ENCODE peak calls at places on chromosomes 12 and 14, in five cellular contexts. E, S, I, H and K are unnamed samples.

GRCh38 chr14:77000340-77001235 is 27.9 kb downstream of the IRF2BPL start:
- DNase-seq in E (peak), S (peak), I (no peak), H (peak), K (no peak)

GRCh38 chr14:72565200-72565599 is 328.7 kb downstream of the DPF3 start:
- DNase-seq in E (no peak), S (no peak), I (no peak), H (no peak), K (no peak)

GRCh38 chr12:65269603-65270002 is 8.9 kb upstream of the MSRB3 start:
- DNase-seq in E (no peak), S (no peak), I (no peak), H (no peak), K (no peak)

GRCh38 chr12:85951823-85952222 is 77.7 kb downstream of the NTS start:
- DNase-seq in E (peak), S (no peak), I (no peak), H (no peak), K (no peak)

GRCh38 chr14:35897616-35898111 is 71.5 kb downstream of the BRMS1L start:
- DNase-seq in E (no peak), S (peak), I (no peak), H (no peak), K (no peak)

GRCh38 chr12:32975122-32975521 is 78.5 kb upstream of the PKP2 start:
- DNase-seq in E (no peak), S (no peak), I (no peak), H (no peak), K (no peak)

GRCh38 chr12:121795029-121795977 is 1.8 kb upstream of the RHOF start:
- DNase-seq in E (peak), S (peak), I (peak), H (peak), K (peak)

GRCh38 chr12:96028538-96028937 is 6.8 kb downstream of the LTA4H start:
- DNase-seq in E (no peak), S (no peak), I (no peak), H (no peak), K (no peak)

GRCh38 chr12:57548488-57548887 is 1.4 kb upstream of the KIF5A start:
- DNase-seq in E (no peak), S (no peak), I (no peak), H (no peak), K (no peak)

GRCh38 chr12:124565656-124566180 is 1.7 kb downstream of the NCOR2 start:
- DNase-seq in E (no peak), S (no peak), I (no peak), H (no peak), K (no peak)

GRCh38 chr12:89069431-89069830 is 282.9 kb downstream of the DUSP6 start:
- DNase-seq in E (peak), S (no peak), I (no peak), H (no peak), K (no peak)

GRCh38 chr14:94673781-94674231 is 61.6 kb downstream of the SERPINA3 start:
- DNase-seq in E (peak), S (no peak), I (no peak), H (no peak), K (peak)

GRCh38 chr12:32285484-32285883 is 113.9 kb upstream of the FGD4 start:
- DNase-seq in E (no peak), S (peak), I (no peak), H (no peak), K (no peak)

GRCh38 chr12:122894173-122895121 is 1.5 kb downstream of the VPS37B start:
- DNase-seq in E (no peak), S (no peak), I (no peak), H (peak), K (peak)

GRCh38 chr14:101127239-101127638 is 223.7 kb upstream of the RTL1 start:
- DNase-seq in E (no peak), S (no peak), I (no peak), H (no peak), K (no peak)

GRCh38 chr12:104201238-104202001 is 14.2 kb upstream of the TXNRD1 start:
- DNase-seq in E (peak), S (peak), I (peak), H (peak), K (no peak)

GRCh38 chr12:52285172-52285745 is 6.1 kb downstream of the KRT81 start:
- DNase-seq in E (peak), S (no peak), I (no peak), H (no peak), K (no peak)

GRCh38 chr12:9391751-9392240 is 183.6 kb upstream of the PZP start:
- DNase-seq in E (no peak), S (peak), I (no peak), H (no peak), K (no peak)

GRCh38 chr12:124927325-124928094 is 13.1 kb upstream of the UBC start:
- DNase-seq in E (peak), S (peak), I (peak), H (peak), K (peak)

GRCh38 chr14:24857277-24857676 is 192.7 kb downstream of the STXBP6 start:
- DNase-seq in E (no peak), S (no peak), I (no peak), H (no peak), K (no peak)

GRCh38 chr12:49622501-49623141 is 740 bp upstream of the PRPF40B start:
- DNase-seq in E (peak), S (peak), I (no peak), H (peak), K (no peak)

GRCh38 chr12:2884810-2885209 is 5.9 kb upstream of the TULP3 start:
- DNase-seq in E (no peak), S (no peak), I (no peak), H (no peak), K (no peak)

GRCh38 chr12:111428728-111429175 is 23.0 kb downstream of the SH2B3 start:
- DNase-seq in E (no peak), S (no peak), I (no peak), H (peak), K (peak)

GRCh38 chr14:20477211-20477876 is 8.1 kb downstream of the PNP start:
- DNase-seq in E (peak), S (no peak), I (no peak), H (peak), K (peak)

GRCh38 chr12:104681012-104681690 is 224.4 kb downstream of the CHST11 start:
- DNase-seq in E (no peak), S (no peak), I (no peak), H (no peak), K (no peak)

GRCh38 chr14:75578099-75578785 is at the start of gene FLVCR2:
- DNase-seq in E (peak), S (peak), I (peak), H (peak), K (peak)

GRCh38 chr12:121804417-121805111 is 755 bp downstream of the SETD1B start:
- DNase-seq in E (no peak), S (peak), I (no peak), H (peak), K (no peak)

GRCh38 chr12:26555139-26555538 is 277.9 kb downstream of the ITPR2 start:
- DNase-seq in E (peak), S (no peak), I (no peak), H (no peak), K (no peak)

GRCh38 chr14:81459912-81460311 is 59.8 kb upstream of the STON2 start:
- DNase-seq in E (no peak), S (no peak), I (no peak), H (no peak), K (no peak)

GRCh38 chr12:104763163-104763805 is 194.8 kb downstream of the SLC41A2 start:
- DNase-seq in E (peak), S (no peak), I (no peak), H (peak), K (no peak)

GRCh38 chr14:68449565-68450295 is 343.1 kb downstream of the ZFP36L1 start:
- DNase-seq in E (no peak), S (peak), I (no peak), H (no peak), K (no peak)

GRCh38 chr14:75335588-75335987 is 57.0 kb downstream of the FOS start:
- DNase-seq in E (no peak), S (peak), I (no peak), H (peak), K (no peak)

GRCh38 chr14:103057372-103058208 is at the start of gene CDC42BPB:
- DNase-seq in E (peak), S (peak), I (peak), H (peak), K (peak)

GRCh38 chr12:68780731-68781130 is 27.2 kb upstream of the MDM2 start:
- DNase-seq in E (peak), S (no peak), I (no peak), H (no peak), K (no peak)

GRCh38 chr14:31926123-31926522 is 151.0 kb upstream of the ARHGAP5 start:
- DNase-seq in E (peak), S (peak), I (no peak), H (peak), K (no peak)

GRCh38 chr12:106303202-106303820 is 778 bp downstream of the TCP11L2 start:
- DNase-seq in E (peak), S (peak), I (peak), H (peak), K (peak)

GRCh38 chr14:90897022-90897421 is 80.8 kb upstream of the TTC7B start:
- DNase-seq in E (no peak), S (no peak), I (no peak), H (no peak), K (no peak)

GRCh38 chr14:90903101-90903500 is 86.9 kb upstream of the TTC7B start:
- DNase-seq in E (peak), S (peak), I (peak), H (peak), K (no peak)

GRCh38 chr14:90905531-90905930 is 89.3 kb upstream of the TTC7B start:
- DNase-seq in E (no peak), S (no peak), I (no peak), H (no peak), K (no peak)

GRCh38 chr14:90900712-90901111 is 84.5 kb upstream of the TTC7B start:
- DNase-seq in E (no peak), S (no peak), I (no peak), H (no peak), K (no peak)
- TF ChIP-seq CTCF in E (no peak), S (peak), I (peak), H (no peak), K (peak)

DNA sequence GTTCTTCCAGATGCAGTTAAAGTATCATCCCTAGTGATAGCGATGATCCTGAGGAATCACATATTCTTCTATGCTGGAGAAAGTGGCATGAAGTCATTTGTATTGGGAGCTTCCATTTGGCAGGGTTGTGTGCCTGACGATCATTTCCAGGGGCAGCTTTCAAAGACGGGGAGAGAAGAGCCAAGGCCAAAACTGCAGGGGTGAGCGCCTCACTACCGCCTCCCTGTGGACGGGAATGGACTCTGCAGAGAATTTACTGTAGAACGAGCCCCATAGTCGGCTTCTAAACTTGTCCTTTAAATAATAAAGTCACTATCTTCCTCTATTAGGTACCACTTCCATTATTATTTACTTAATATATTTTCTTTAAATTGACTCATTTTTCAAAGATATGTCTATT is 555.9 kb upstream of the TMEM132C start:
- DNase-seq in E (no peak), S (peak), I (no peak), H (peak), K (no peak)
- TF ChIP-seq CTCF in E (peak), S (peak), I (peak), H (peak), K (no peak)

DNA sequence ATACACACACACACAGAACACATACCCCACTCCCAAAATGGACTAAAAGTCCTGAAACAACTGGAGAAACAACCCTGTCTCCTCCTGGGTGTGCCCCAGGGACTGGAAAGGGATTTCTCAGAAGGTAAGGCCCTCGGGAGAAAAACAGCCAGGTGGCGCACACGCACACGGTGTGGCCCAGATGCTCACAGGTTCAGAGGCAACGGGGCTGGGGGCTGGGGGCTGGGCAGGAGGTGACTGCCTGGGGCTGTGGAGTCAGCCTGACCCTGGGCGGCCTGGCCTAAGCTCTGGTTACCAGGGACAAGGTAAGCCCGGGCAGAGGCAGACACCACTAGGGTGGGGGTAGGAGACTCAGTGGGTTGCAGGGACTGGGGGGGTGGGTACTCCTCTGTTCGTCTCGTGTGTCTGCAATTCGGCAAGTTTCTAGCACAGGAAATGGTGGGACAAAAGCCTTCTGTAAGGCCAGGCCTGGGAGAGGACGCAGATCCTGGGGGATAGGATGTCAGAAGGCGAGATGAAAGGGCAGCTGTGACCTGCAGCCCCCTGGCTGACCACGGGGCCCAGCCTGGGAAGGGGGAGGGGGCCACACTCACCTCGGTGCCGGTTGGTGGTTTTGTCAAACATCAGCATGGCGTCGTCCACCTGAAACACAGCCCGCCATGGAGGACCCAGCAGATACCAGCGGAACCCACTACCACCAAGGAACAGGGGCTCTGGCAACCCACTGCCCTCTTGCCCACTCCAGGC is 10.4 kb downstream of the MSI1 start:
- DNase-seq in E (no peak), S (peak), I (no peak), H (no peak), K (no peak)
- TF ChIP-seq CTCF in E (no peak), S (peak), I (no peak), H (no peak), K (no peak)

GRCh38 chr12:72264548-72265175 is 7.5 kb upstream of the TRHDE start:
- DNase-seq in E (no peak), S (peak), I (no peak), H (no peak), K (no peak)
- TF ChIP-seq CTCF in E (peak), S (peak), I (peak), H (peak), K (peak)

GRCh38 chr12:6620137-6620884 is 13.1 kb upstream of the CHD4 start:
- DNase-seq in E (peak), S (peak), I (peak), H (peak), K (peak)
- TF ChIP-seq CTCF in E (peak), S (peak), I (peak), H (peak), K (peak)